ENCODE peak calls at places on chromosomes 7 and 10, in six cellular contexts. D is B cell; E is HEK293T; B is activated naive CD4-positive, alpha-beta T cell treated with anti-CD3 and anti-CD28 coated beads, Interleukin-2, amount 10 ng/mL, durations not matched to agents 7 days and 5 days; M is NCI-H1105 treated with DMSO at 0.1 percent for 48 hours; P is GOT3. I is an unnamed sample.

GRCh38 chr7:86598311-86598710 is 45.4 kb upstream of the GRM3 start:
- DNase-seq in D (no peak), E (peak), B (no peak), M (peak), P (no peak), I (no peak)

GRCh38 chr7:46756256-46756655 is 825.7 kb downstream of the TNS3 start:
- DNase-seq in D (no peak), E (no peak), B (no peak), M (no peak), P (no peak), I (no peak)

GRCh38 chr10:93468532-93469213 is 13.5 kb downstream of the MYOF start:
- DNase-seq in D (no peak), E (no peak), B (no peak), M (no peak), P (peak), I (no peak)

GRCh38 chr7:7795736-7796135 is 77.3 kb upstream of the RPA3 start:
- DNase-seq in D (no peak), E (no peak), B (no peak), M (no peak), P (no peak), I (no peak)

GRCh38 chr10:52774600-52775106 is 2.1 kb upstream of the MBL2 start:
- DNase-seq in D (no peak), E (no peak), B (no peak), M (no peak), P (no peak), I (no peak)

GRCh38 chr10:176677-177076 is 41.4 kb downstream of the ZMYND11 start:
- DNase-seq in D (no peak), E (no peak), B (no peak), M (no peak), P (no peak), I (no peak)

GRCh38 chr10:86662186-86663045 is 5.9 kb upstream of the LDB3 start:
- DNase-seq in D (no peak), E (no peak), B (no peak), M (no peak), P (no peak), I (no peak)

GRCh38 chr7:134101716-134102115 is 25.4 kb upstream of the LRGUK start:
- DNase-seq in D (no peak), E (no peak), B (no peak), M (no peak), P (no peak), I (no peak)

GRCh38 chr7:105024734-105025133 is 10.7 kb downstream of the KMT2E start:
- DNase-seq in D (no peak), E (no peak), B (no peak), M (no peak), P (no peak), I (peak)

GRCh38 chr10:110416776-110417732 is 80.7 kb upstream of the DUSP5 start:
- DNase-seq in D (no peak), E (no peak), B (no peak), M (no peak), P (no peak), I (no peak)

GRCh38 chr7:132250480-132251326 is 325.6 kb downstream of the PLXNA4 start:
- DNase-seq in D (no peak), E (no peak), B (no peak), M (no peak), P (no peak), I (no peak)

GRCh38 chr7:45874408-45875131 is 1.7 kb upstream of the CCDC201 start:
- DNase-seq in D (no peak), E (no peak), B (no peak), M (no peak), P (no peak), I (no peak)

I was measured in NCI-H526 treated with DMSO at 0.1 percent for 48 hours.